ENCODE peak calls at places on chromosomes 1 and 21, in five cellular contexts. One of them, this sample, is unnamed. For H3K4me1, the result is how much of the 10 kb centered on the place peaks cover.

GRCh38 chr1:94623560-94624148 is 82.1 kb upstream of the F3 start:
- DNase-seq in K562: no peak
- DNase-seq in left ventricle myocardium inferior: no peak
- DNase-seq in A673: no peak
- DNase-seq in OCI-LY7: no peak
- DNase-seq in this sample: no peak

GRCh38 chr1:79974659-79975058 is 968.1 kb upstream of the ADGRL4 start:
- DNase-seq in K562: no peak
- DNase-seq in OCI-LY7: no peak
- DNase-seq in left ventricle myocardium inferior: no peak
- DNase-seq in A673: peak
- DNase-seq in this sample: no peak

GRCh38 chr1:75423616-75424015 is 187.3 kb downstream of the SLC44A5 start:
- DNase-seq in left ventricle myocardium inferior: no peak
- DNase-seq in A673: peak
- DNase-seq in K562: peak
- DNase-seq in OCI-LY7: no peak
- DNase-seq in this sample: peak

GRCh38 chr1:214506972-214507431 is 44.4 kb downstream of the PTPN14 start:
- DNase-seq in OCI-LY7: no peak
- DNase-seq in left ventricle myocardium inferior: no peak
- DNase-seq in A673: no peak
- DNase-seq in K562: no peak
- DNase-seq in this sample: no peak

GRCh38 chr1:43265431-43265830 is 4.4 kb upstream of the TMEM125 start:
- DNase-seq in OCI-LY7: no peak
- DNase-seq in A673: no peak
- DNase-seq in left ventricle myocardium inferior: no peak
- DNase-seq in K562: no peak
- DNase-seq in this sample: no peak

GRCh38 chr1:156281281-156282142 is 1.1 kb downstream of the SMG5 start:
- DNase-seq in A673: peak
- DNase-seq in K562: peak
- DNase-seq in OCI-LY7: peak
- DNase-seq in left ventricle myocardium inferior: peak
- DNase-seq in this sample: peak

GRCh38 chr21:42636535-42636914 is 16.9 kb upstream of the PDE9A start:
- DNase-seq in A673: no peak
- DNase-seq in left ventricle myocardium inferior: no peak
- DNase-seq in OCI-LY7: no peak
- DNase-seq in K562: no peak
- DNase-seq in this sample: no peak

GRCh38 chr1:244063498-244063897 is 12.4 kb downstream of the ZBTB18 start:
- DNase-seq in OCI-LY7: no peak
- DNase-seq in K562: no peak
- DNase-seq in left ventricle myocardium inferior: no peak
- DNase-seq in A673: no peak
- DNase-seq in this sample: no peak

GRCh38 chr1:25799758-25800537 is at the start of gene SELENON:
- DNase-seq in A673: peak
- DNase-seq in OCI-LY7: peak
- DNase-seq in left ventricle myocardium inferior: peak
- DNase-seq in K562: peak
- DNase-seq in this sample: peak

GRCh38 chr1:200184196-200184595 is 156.7 kb downstream of the NR5A2 start:
- DNase-seq in A673: peak
- DNase-seq in K562: no peak
- DNase-seq in left ventricle myocardium inferior: peak
- DNase-seq in OCI-LY7: no peak
- DNase-seq in this sample: no peak

GRCh38 chr1:157050836-157051235 is 5.3 kb upstream of the ARHGEF11 start:
- DNase-seq in K562: no peak
- DNase-seq in A673: no peak
- DNase-seq in left ventricle myocardium inferior: no peak
- DNase-seq in OCI-LY7: no peak
- DNase-seq in this sample: no peak

GRCh38 chr1:159800177-159800935 is 1.8 kb upstream of the FCRL6 start:
- DNase-seq in K562: no peak
- DNase-seq in OCI-LY7: no peak
- DNase-seq in A673: no peak
- DNase-seq in left ventricle myocardium inferior: no peak
- DNase-seq in this sample: no peak

GRCh38 chr1:237759371-237759770 is 131.4 kb downstream of the ZP4 start:
- DNase-seq in OCI-LY7: no peak
- DNase-seq in K562: no peak
- DNase-seq in A673: no peak
- DNase-seq in left ventricle myocardium inferior: no peak
- DNase-seq in this sample: no peak

GRCh38 chr1:71357708-71358107 is 276.9 kb upstream of the ZRANB2 start:
- DNase-seq in OCI-LY7: no peak
- DNase-seq in A673: no peak
- DNase-seq in K562: no peak
- DNase-seq in left ventricle myocardium inferior: no peak
- DNase-seq in this sample: no peak

GRCh38 chr1:81549588-81550127 is 251.1 kb upstream of the ADGRL2 start:
- DNase-seq in OCI-LY7: peak
- DNase-seq in K562: no peak
- DNase-seq in left ventricle myocardium inferior: no peak
- DNase-seq in A673: peak
- DNase-seq in this sample: no peak

GRCh38 chr21:37008705-37009104 is 2.2 kb downstream of the RIPPLY3 start:
- DNase-seq in K562: no peak
- DNase-seq in left ventricle myocardium inferior: no peak
- DNase-seq in A673: peak
- DNase-seq in OCI-LY7: no peak
- DNase-seq in this sample: no peak

GRCh38 chr1:39488012-39488545 is 3.4 kb upstream of the BMP8A start:
- DNase-seq in K562: no peak
- DNase-seq in left ventricle myocardium inferior: no peak
- DNase-seq in A673: no peak
- DNase-seq in OCI-LY7: no peak
- DNase-seq in this sample: no peak

GRCh38 chr1:167631987-167632680 is 2.1 kb downstream of the RCSD1 start:
- DNase-seq in OCI-LY7: peak
- DNase-seq in left ventricle myocardium inferior: no peak
- DNase-seq in K562: no peak
- DNase-seq in A673: no peak
- DNase-seq in this sample: no peak

GRCh38 chr1:55632058-55632457 is 416.9 kb upstream of the USP24 start:
- DNase-seq in A673: no peak
- DNase-seq in left ventricle myocardium inferior: no peak
- DNase-seq in K562: no peak
- DNase-seq in OCI-LY7: no peak
- DNase-seq in this sample: no peak

GRCh38 chr1:3206696-3207095 is 137.7 kb downstream of the PRDM16 start:
- DNase-seq in OCI-LY7: no peak
- DNase-seq in K562: no peak
- DNase-seq in left ventricle myocardium inferior: no peak
- DNase-seq in A673: no peak
- DNase-seq in this sample: no peak

GRCh38 chr1:94755675-94756074 is 64.5 kb upstream of the SLC44A3 start:
- DNase-seq in K562: peak
- DNase-seq in OCI-LY7: peak
- DNase-seq in left ventricle myocardium inferior: no peak
- DNase-seq in A673: peak
- DNase-seq in this sample: peak

GRCh38 chr1:22039594-22040347 is 12.7 kb upstream of the CDC42 start:
- DNase-seq in left ventricle myocardium inferior: peak
- DNase-seq in K562: peak
- DNase-seq in A673: peak
- DNase-seq in OCI-LY7: peak
- DNase-seq in this sample: no peak

GRCh38 chr1:215728206-215728605 is 161.1 kb downstream of the KCTD3 start:
- DNase-seq in OCI-LY7: no peak
- DNase-seq in K562: no peak
- DNase-seq in left ventricle myocardium inferior: no peak
- DNase-seq in A673: no peak
- DNase-seq in this sample: no peak

GRCh38 chr21:38438476-38438893 is 59.8 kb downstream of the ERG start:
- DNase-seq in A673: no peak
- DNase-seq in left ventricle myocardium inferior: peak
- DNase-seq in K562: no peak
- DNase-seq in OCI-LY7: no peak
- DNase-seq in this sample: no peak

GRCh38 chr1:227934476-227935313 is 13.0 kb downstream of the WNT9A start:
- DNase-seq in K562: peak
- DNase-seq in OCI-LY7: no peak
- DNase-seq in left ventricle myocardium inferior: no peak
- DNase-seq in A673: no peak
- DNase-seq in this sample: no peak

GRCh38 chr1:34029525-34029924 is 135.5 kb downstream of the CSMD2 start:
- DNase-seq in K562: no peak
- DNase-seq in OCI-LY7: no peak
- DNase-seq in left ventricle myocardium inferior: no peak
- DNase-seq in A673: no peak
- DNase-seq in this sample: no peak

GRCh38 chr1:17924578-17924977 is 169.4 kb downstream of the ACTL8 start:
- DNase-seq in K562: no peak
- DNase-seq in OCI-LY7: no peak
- DNase-seq in left ventricle myocardium inferior: no peak
- DNase-seq in A673: no peak
- DNase-seq in this sample: no peak

GRCh38 chr1:200226268-200226968 is 183.4 kb downstream of the ZNF281 start:
- DNase-seq in OCI-LY7: peak
- DNase-seq in K562: peak
- DNase-seq in A673: peak
- DNase-seq in left ventricle myocardium inferior: no peak
- DNase-seq in this sample: no peak

GRCh38 chr1:16905856-16906702 is 10.3 kb downstream of the RNU1-2 start:
- DNase-seq in A673: no peak
- DNase-seq in K562: no peak
- DNase-seq in left ventricle myocardium inferior: no peak
- DNase-seq in OCI-LY7: no peak
- DNase-seq in this sample: no peak

GRCh38 chr21:37582613-37583012 is 216.0 kb downstream of the DYRK1A start:
- DNase-seq in A673: peak
- DNase-seq in K562: peak
- DNase-seq in left ventricle myocardium inferior: no peak
- DNase-seq in OCI-LY7: peak
- DNase-seq in this sample: peak

GRCh38 chr1:183989078-183989577 is 48.4 kb downstream of the COLGALT2 start:
- DNase-seq in A673: peak
- DNase-seq in left ventricle myocardium inferior: peak
- DNase-seq in OCI-LY7: no peak
- DNase-seq in K562: peak
- DNase-seq in this sample: no peak

GRCh38 chr1:42336978-42337377 is 1.9 kb upstream of the FOXJ3 start:
- DNase-seq in K562: no peak
- DNase-seq in A673: no peak
- DNase-seq in left ventricle myocardium inferior: no peak
- DNase-seq in OCI-LY7: no peak
- DNase-seq in this sample: no peak

GRCh38 chr1:93446837-93447451 is 974 bp upstream of the FNBP1L start:
- DNase-seq in A673: peak
- DNase-seq in OCI-LY7: no peak
- DNase-seq in left ventricle myocardium inferior: no peak
- DNase-seq in K562: peak
- DNase-seq in this sample: no peak

GRCh38 chr1:177209357-177209756 is 38.6 kb downstream of the BRINP2 start:
- DNase-seq in left ventricle myocardium inferior: peak
- DNase-seq in A673: peak
- DNase-seq in OCI-LY7: no peak
- DNase-seq in K562: no peak
- DNase-seq in this sample: no peak

GRCh38 chr1:10378071-10378841 is 20.6 kb upstream of the PGD start:
- DNase-seq in A673: no peak
- DNase-seq in left ventricle myocardium inferior: peak
- DNase-seq in K562: peak
- DNase-seq in OCI-LY7: no peak
- DNase-seq in this sample: peak
- H3K4me1 ChIP-seq in A673: under half
- H3K4me1 ChIP-seq in left ventricle myocardium inferior: under half
- H3K4me1 ChIP-seq in K562: under half
- H3K4me1 ChIP-seq in OCI-LY7: under half
- H3K4me1 ChIP-seq in this sample: under half

GRCh38 chr1:205805082-205805711 is 7.8 kb downstream of the SLC41A1 start:
- DNase-seq in K562: no peak
- DNase-seq in left ventricle myocardium inferior: no peak
- DNase-seq in A673: peak
- DNase-seq in OCI-LY7: no peak
- DNase-seq in this sample: no peak
- H3K4me1 ChIP-seq in K562: under half
- H3K4me1 ChIP-seq in left ventricle myocardium inferior: half or more
- H3K4me1 ChIP-seq in A673: under half
- H3K4me1 ChIP-seq in OCI-LY7: under half
- H3K4me1 ChIP-seq in this sample: under half

GRCh38 chr1:245858022-245858421 is 649.1 kb downstream of the SMYD3 start:
- DNase-seq in left ventricle myocardium inferior: no peak
- DNase-seq in K562: no peak
- DNase-seq in A673: peak
- DNase-seq in OCI-LY7: no peak
- DNase-seq in this sample: no peak
- H3K4me1 ChIP-seq in left ventricle myocardium inferior: under half
- H3K4me1 ChIP-seq in K562: under half
- H3K4me1 ChIP-seq in A673: under half
- H3K4me1 ChIP-seq in OCI-LY7: under half
- H3K4me1 ChIP-seq in this sample: under half

GRCh38 chr21:46193829-46194373 is 9.6 kb upstream of the SPATC1L start:
- DNase-seq in A673: no peak
- DNase-seq in left ventricle myocardium inferior: no peak
- DNase-seq in K562: no peak
- DNase-seq in OCI-LY7: no peak
- DNase-seq in this sample: no peak

GRCh38 chr21:46191686-46192575 is 7.7 kb upstream of the SPATC1L start:
- DNase-seq in left ventricle myocardium inferior: no peak
- DNase-seq in OCI-LY7: no peak
- DNase-seq in K562: no peak
- DNase-seq in A673: no peak
- DNase-seq in this sample: no peak

GRCh38 chr21:46194374-46195334 is 10.4 kb upstream of the SPATC1L start:
- DNase-seq in A673: no peak
- DNase-seq in left ventricle myocardium inferior: peak
- DNase-seq in K562: no peak
- DNase-seq in OCI-LY7: no peak
- DNase-seq in this sample: no peak

GRCh38 chr21:46196733-46197132 is 12.5 kb upstream of the SPATC1L start:
- DNase-seq in K562: no peak
- DNase-seq in A673: no peak
- DNase-seq in left ventricle myocardium inferior: peak
- DNase-seq in OCI-LY7: no peak
- DNase-seq in this sample: no peak

DNA sequence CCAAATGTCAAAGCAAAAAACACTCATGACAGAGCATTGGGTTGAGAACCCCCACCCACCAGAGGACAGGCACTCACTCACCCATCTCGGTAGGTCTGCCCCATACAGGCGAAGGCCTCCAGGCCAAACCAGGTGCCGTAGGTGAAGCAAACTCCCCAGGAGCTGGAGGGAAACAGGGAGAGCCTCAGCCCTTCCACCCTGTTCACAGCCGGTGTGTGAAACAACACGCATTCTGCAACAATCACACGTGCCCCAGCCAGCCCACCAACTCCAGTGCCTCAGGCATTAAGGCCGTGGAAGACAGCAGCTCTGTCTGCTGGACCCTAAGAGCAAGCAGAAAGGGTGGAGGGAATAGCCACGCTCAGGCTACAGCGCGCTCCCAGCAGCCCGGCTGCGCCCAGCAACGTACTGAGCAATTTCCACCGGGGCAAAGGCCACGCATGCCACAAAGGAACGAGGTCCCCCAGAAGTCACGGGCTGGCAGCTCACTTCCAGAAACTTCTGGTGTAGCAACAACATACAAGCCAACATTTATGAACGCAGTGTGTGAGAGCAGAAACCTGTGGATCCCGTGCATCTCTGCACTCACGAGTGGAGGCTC is 11.4 kb upstream of the SPATC1L start:
- DNase-seq in A673: no peak
- DNase-seq in K562: no peak
- DNase-seq in left ventricle myocardium inferior: peak
- DNase-seq in OCI-LY7: no peak
- DNase-seq in this sample: no peak
- H3K4me1 ChIP-seq in A673: under half
- H3K4me1 ChIP-seq in K562: under half
- H3K4me1 ChIP-seq in left ventricle myocardium inferior: under half
- H3K4me1 ChIP-seq in OCI-LY7: under half
- H3K4me1 ChIP-seq in this sample: under half

This sample was measured in BE2C.